ENCODE peak calls at places on chromosomes 12 and 14, in four cellular contexts. B, T, L and U are unnamed samples.

GRCh38 chr12:57000393-57000792 is 6.0 kb downstream of the ZBTB39 start:
- DNase-seq in T (no peak), B (no peak), L (no peak), U (no peak)

GRCh38 chr14:76761198-76761848 is at the start of gene VASH1:
- DNase-seq in L (no peak), T (no peak), B (peak; percentile 31), U (no peak)

GRCh38 chr14:24032727-24033418 is 18.9 kb upstream of the CARMIL3 start:
- DNase-seq in B (no peak), L (no peak), T (no peak), U (peak; percentile 89)

GRCh38 chr14:92880851-92881250 is 42.1 kb upstream of the CHGA start:
- DNase-seq in L (peak; percentile 41), T (no peak), B (peak; percentile 20), U (peak; percentile 62)

GRCh38 chr12:10405294-10405693 is 4.3 kb downstream of the KLRC4 start:
- DNase-seq in B (no peak), L (no peak), T (no peak), U (no peak)

GRCh38 chr12:85920324-85920947 is 46.3 kb downstream of the NTS start:
- DNase-seq in L (no peak), T (no peak), B (peak; percentile 8), U (peak; percentile 12)

GRCh38 chr12:98399532-98399931 is 115.9 kb upstream of the TMPO start:
- DNase-seq in B (peak; percentile 86), T (no peak), L (peak; percentile 36), U (peak; percentile 43)

GRCh38 chr14:62189698-62190097 is 427.5 kb downstream of the SNAPC1 start:
- DNase-seq in T (no peak), L (no peak), B (no peak), U (no peak)

GRCh38 chr12:54251667-54252284 is 28.1 kb downstream of the CBX5 start:
- DNase-seq in L (no peak), B (peak; percentile 66), T (no peak), U (peak; percentile 38)

GRCh38 chr12:24719293-24719721 is 229.6 kb downstream of the BCAT1 start:
- DNase-seq in L (no peak), T (no peak), B (no peak), U (no peak)

GRCh38 chr14:78127233-78127632 is 42.9 kb upstream of the NRXN3 start:
- DNase-seq in L (no peak), B (no peak), T (no peak), U (no peak)

GRCh38 chr12:12083688-12084087 is 12.9 kb downstream of the BCL2L14 start:
- DNase-seq in B (no peak), T (no peak), L (no peak), U (no peak)

GRCh38 chr12:69338120-69338859 is 9.9 kb upstream of the LYZ start:
- DNase-seq in L (no peak), T (no peak), B (no peak), U (peak; percentile 77)

GRCh38 chr14:56216631-56217379 is 98.6 kb downstream of the PELI2 start:
- DNase-seq in T (no peak), L (no peak), B (peak; percentile 71), U (no peak)

GRCh38 chr12:12214201-12214600 is 52.6 kb downstream of the LRP6 start:
- DNase-seq in B (no peak), T (no peak), L (no peak), U (peak; percentile 54)

GRCh38 chr12:89413234-89413633 is 60.9 kb upstream of the DUSP6 start:
- DNase-seq in B (no peak), T (no peak), L (no peak), U (no peak)

GRCh38 chr12:117489671-117490070 is 128.2 kb upstream of the NOS1 start:
- DNase-seq in B (no peak), T (no peak), L (no peak), U (no peak)

GRCh38 chr12:122203301-122203967 is at the start of gene B3GNT4:
- DNase-seq in B (peak; percentile 87), T (no peak), L (no peak), U (no peak)

GRCh38 chr12:46266869-46267617 is 1.8 kb downstream of the SLC38A1 start:
- DNase-seq in T (no peak), L (no peak), B (peak; percentile 66), U (peak; percentile 56)

GRCh38 chr14:64541971-64542838 is 1.7 kb downstream of the HSPA2 start:
- DNase-seq in B (no peak), T (no peak), L (no peak), U (no peak)

GRCh38 chr12:128815779-128816642 is 7.7 kb downstream of the SLC15A4 start:
- DNase-seq in L (no peak), T (no peak), B (no peak), U (no peak)

GRCh38 chr12:69287556-69287955 is 48.2 kb downstream of the CPSF6 start:
- DNase-seq in L (no peak), T (no peak), B (no peak), U (no peak)

GRCh38 chr14:40674503-40674902 is 932.2 kb upstream of the LRFN5 start:
- DNase-seq in L (no peak), T (no peak), B (no peak), U (no peak)

GRCh38 chr12:7241404-7242005 is 52.0 kb downstream of the PEX5 start:
- DNase-seq in B (peak; percentile 78), T (no peak), L (no peak), U (no peak)

GRCh38 chr12:55720894-55721444 is 776 bp downstream of the RDH5 start:
- DNase-seq in T (no peak), L (no peak), B (peak; percentile 56), U (peak; percentile 55)

GRCh38 chr12:13124661-13125505 is 21.4 kb upstream of the GSG1 start:
- DNase-seq in T (no peak), B (no peak), L (no peak), U (no peak)

GRCh38 chr14:51562816-51563215 is 88.9 kb upstream of the FRMD6 start:
- DNase-seq in B (no peak), T (no peak), L (no peak), U (no peak)

GRCh38 chr14:22740020-22740419 is 26.5 kb upstream of the OXA1L start:
- DNase-seq in T (no peak), L (no peak), B (no peak), U (no peak)

GRCh38 chr12:64931981-64932380 is 107.5 kb downstream of the TBC1D30 start:
- DNase-seq in T (no peak), B (no peak), L (no peak), U (no peak)
- TF ChIP-seq CBX5 in T (no peak), B (no peak), L (no peak), U (no peak)

DNA sequence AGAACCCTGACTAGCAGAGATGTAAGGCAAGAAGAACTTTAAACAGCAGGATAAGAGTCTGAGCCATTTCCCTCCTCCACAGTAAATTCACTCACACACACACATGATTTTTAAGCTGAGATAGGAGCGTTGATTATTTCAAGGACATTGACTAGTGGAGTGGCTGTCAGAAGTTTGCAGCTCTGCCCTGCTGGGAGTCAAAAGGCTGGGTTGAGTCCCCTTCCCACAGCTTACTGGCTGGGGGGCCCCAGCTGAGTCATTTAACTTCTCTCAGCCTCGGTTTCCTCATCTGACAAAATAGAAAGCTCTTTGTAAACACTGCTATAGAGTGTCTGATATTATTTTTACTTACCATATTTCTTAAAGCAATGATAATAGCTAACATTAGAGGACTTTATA is 28.3 kb downstream of the VCPKMT start:
- DNase-seq in B (no peak), T (no peak), L (no peak), U (no peak)
- H3K4me1 ChIP-seq in B (no peaks in the 10 kb centered on the region), T (peaks cover 48% of the 10 kb centered on the region), L (peaks cover 5% of the 10 kb centered on the region), U (peaks cover 6% of the 10 kb centered on the region)

DNA sequence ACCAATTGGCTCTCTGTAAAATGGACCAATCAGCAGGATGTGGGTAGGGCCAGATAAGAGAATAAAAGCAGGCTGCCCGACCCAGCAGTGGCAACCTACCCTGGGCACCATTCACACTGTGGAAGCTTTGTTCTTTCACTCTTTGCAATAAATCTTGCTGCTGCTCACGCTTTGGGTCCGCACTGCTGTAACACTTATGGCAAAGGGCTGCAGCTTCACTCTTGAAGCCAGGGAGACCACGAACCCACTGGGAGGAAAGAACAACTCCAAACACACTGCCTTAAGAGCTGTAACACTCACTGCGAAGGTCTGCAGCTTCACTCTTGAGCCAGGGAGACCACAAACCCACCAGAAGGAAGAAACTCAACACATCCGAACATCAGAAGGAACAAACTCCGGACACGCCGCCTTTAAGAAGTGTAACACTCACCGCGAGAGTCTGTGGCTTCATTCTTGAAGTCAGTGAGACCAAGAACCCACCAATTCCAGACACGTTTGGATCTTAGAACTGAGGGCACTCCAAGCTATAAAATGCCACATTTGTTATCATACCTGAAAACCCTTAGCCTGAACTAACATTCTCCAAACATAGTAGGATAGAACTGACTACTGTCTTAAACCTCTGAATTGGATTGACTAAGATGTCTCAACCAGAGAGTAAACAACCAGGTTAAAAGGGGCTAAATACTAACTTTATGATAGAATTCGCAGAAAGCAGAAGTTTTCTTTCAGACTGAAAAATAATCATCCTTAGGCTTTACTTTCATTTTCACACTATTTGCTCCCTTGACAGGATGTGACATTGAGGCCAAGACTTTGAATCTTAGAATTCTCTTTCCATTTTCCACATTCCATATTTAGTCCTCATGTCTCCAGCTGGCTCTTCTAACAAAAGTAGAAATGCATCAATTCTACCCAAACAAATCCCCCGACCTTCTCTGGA is 33.6 kb downstream of the CDKL1 start:
- DNase-seq in L (no peak), B (no peak), T (no peak), U (no peak)
- H2AFZ ChIP-seq in L (no peak overlapping the region), B (peak overlapping the region; percentile 51), T (peak overlapping the region; percentile 87), U (no peak overlapping the region)

GRCh38 chr14:103855734-103856095 is 8.3 kb upstream of the PPP1R13B start:
- DNase-seq in T (no peak), L (no peak), B (no peak), U (no peak)

GRCh38 chr14:103857256-103857655 is 9.9 kb upstream of the PPP1R13B start:
- DNase-seq in T (no peak), B (no peak), L (no peak), U (no peak)

GRCh38 chr14:103856105-103856504 is 8.7 kb upstream of the PPP1R13B start:
- DNase-seq in T (no peak), B (no peak), L (no peak), U (no peak)

GRCh38 chr14:103854017-103854808 is 6.8 kb upstream of the PPP1R13B start:
- DNase-seq in B (no peak), T (no peak), L (no peak), U (no peak)

DNA sequence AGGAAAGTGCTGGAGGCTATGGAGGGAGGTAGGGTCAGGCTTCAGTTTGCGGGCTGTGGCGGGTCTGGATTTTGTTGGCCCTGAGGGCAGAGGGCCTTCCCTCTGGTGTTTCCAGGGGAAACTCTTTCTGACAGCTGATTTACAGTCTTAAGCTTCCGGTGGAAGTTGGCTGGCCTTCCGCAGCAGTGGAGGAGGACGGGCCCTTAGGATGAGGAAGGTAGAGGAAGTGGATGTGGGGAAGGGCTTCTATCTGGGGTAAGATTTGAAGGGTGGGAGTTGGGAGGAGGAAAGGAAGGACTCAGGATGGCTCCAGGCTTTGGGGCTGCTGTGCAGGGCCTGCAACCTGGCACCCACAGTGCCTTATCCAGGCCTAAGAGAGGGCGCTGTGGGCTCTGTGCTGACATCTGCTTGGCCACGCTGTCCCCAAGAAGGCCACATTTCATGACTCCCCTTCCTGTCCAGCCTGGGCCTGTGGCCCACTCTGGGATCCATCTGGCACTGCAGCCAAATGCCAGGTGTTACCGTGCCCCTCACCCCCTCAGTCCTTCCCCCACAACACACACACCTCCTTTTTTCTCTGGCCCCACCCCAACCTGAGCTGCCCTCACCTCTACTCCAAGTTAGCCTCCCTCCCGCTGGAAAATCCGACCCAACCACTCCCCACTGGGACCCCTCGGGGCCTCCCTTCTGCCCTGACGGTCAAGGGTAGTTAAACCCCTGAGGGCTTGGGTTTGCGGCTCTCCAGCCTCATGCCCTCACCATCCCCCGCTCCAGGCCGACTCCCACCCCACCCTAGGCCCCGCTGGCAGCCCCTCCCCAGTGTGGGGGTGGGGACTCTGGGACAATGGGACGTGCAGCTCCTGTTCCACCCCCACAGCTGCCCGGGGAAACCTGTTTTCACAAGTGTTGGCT is 7.7 kb upstream of the PPP1R13B start:
- DNase-seq in T (no peak), L (no peak), B (peak; percentile 12), U (peak; percentile 55)
- TF ChIP-seq CBX5 in T (no peak), L (no peak), B (no peak), U (no peak)